ENCODE peak calls at places on chromosome 19, in eight cellular contexts. One of them, this sample, is unnamed.

GRCh38 chr19:10517361-10517759 is at the start of gene S1PR5:
- DNase-seq in AG09319: no peak
- DNase-seq in SK-N-SH: peak
- DNase-seq in heart left ventricle: peak
- DNase-seq in iris pigment epithelial cell: no peak
- DNase-seq in mucosa of descending colon: no peak
- DNase-seq in naive thymus-derived CD8-positive, alpha-beta T cell: peak
- DNase-seq in ovary: no peak
- DNase-seq in this sample: no peak

GRCh38 chr19:55479045-55479444 is 2.6 kb downstream of the ZNF628 start:
- DNase-seq in AG09319: no peak
- DNase-seq in SK-N-SH: no peak
- DNase-seq in mucosa of descending colon: no peak
- DNase-seq in naive thymus-derived CD8-positive, alpha-beta T cell: no peak
- DNase-seq in iris pigment epithelial cell: no peak
- DNase-seq in heart left ventricle: peak
- DNase-seq in ovary: no peak
- DNase-seq in this sample: no peak

GRCh38 chr19:23554548-23554947 is 132.5 kb downstream of the ZNF675 start:
- DNase-seq in ovary: no peak
- DNase-seq in mucosa of descending colon: no peak
- DNase-seq in iris pigment epithelial cell: no peak
- DNase-seq in SK-N-SH: no peak
- DNase-seq in heart left ventricle: no peak
- DNase-seq in naive thymus-derived CD8-positive, alpha-beta T cell: no peak
- DNase-seq in AG09319: no peak
- DNase-seq in this sample: peak

GRCh38 chr19:48466571-48467325 is 2.4 kb upstream of the CYTH2 start:
- DNase-seq in iris pigment epithelial cell: peak
- DNase-seq in mucosa of descending colon: no peak
- DNase-seq in AG09319: no peak
- DNase-seq in heart left ventricle: no peak
- DNase-seq in SK-N-SH: peak
- DNase-seq in naive thymus-derived CD8-positive, alpha-beta T cell: no peak
- DNase-seq in ovary: no peak
- DNase-seq in this sample: no peak

GRCh38 chr19:38683393-38684077 is 36.1 kb downstream of the ACTN4 start:
- DNase-seq in SK-N-SH: no peak
- DNase-seq in iris pigment epithelial cell: peak
- DNase-seq in AG09319: no peak
- DNase-seq in mucosa of descending colon: peak
- DNase-seq in heart left ventricle: peak
- DNase-seq in ovary: peak
- DNase-seq in naive thymus-derived CD8-positive, alpha-beta T cell: no peak
- DNase-seq in this sample: peak

GRCh38 chr19:45492627-45493470 is 4.0 kb downstream of the RTN2 start:
- DNase-seq in naive thymus-derived CD8-positive, alpha-beta T cell: no peak
- DNase-seq in AG09319: peak
- DNase-seq in ovary: no peak
- DNase-seq in SK-N-SH: peak
- DNase-seq in heart left ventricle: peak
- DNase-seq in mucosa of descending colon: peak
- DNase-seq in iris pigment epithelial cell: peak
- DNase-seq in this sample: peak

GRCh38 chr19:21022996-21023395 is 2.5 kb downstream of the ZNF430 start:
- DNase-seq in naive thymus-derived CD8-positive, alpha-beta T cell: no peak
- DNase-seq in ovary: no peak
- DNase-seq in AG09319: no peak
- DNase-seq in mucosa of descending colon: no peak
- DNase-seq in SK-N-SH: no peak
- DNase-seq in heart left ventricle: no peak
- DNase-seq in iris pigment epithelial cell: peak
- DNase-seq in this sample: peak

GRCh38 chr19:30479231-30479630 is 107.0 kb downstream of the ZNF536 start:
- DNase-seq in naive thymus-derived CD8-positive, alpha-beta T cell: no peak
- DNase-seq in AG09319: peak
- DNase-seq in iris pigment epithelial cell: no peak
- DNase-seq in heart left ventricle: peak
- DNase-seq in ovary: no peak
- DNase-seq in SK-N-SH: peak
- DNase-seq in mucosa of descending colon: peak
- DNase-seq in this sample: no peak

GRCh38 chr19:45852941-45853340 is 10.0 kb downstream of the SYMPK start:
- DNase-seq in AG09319: no peak
- DNase-seq in naive thymus-derived CD8-positive, alpha-beta T cell: no peak
- DNase-seq in mucosa of descending colon: no peak
- DNase-seq in iris pigment epithelial cell: no peak
- DNase-seq in ovary: no peak
- DNase-seq in heart left ventricle: no peak
- DNase-seq in SK-N-SH: no peak
- DNase-seq in this sample: no peak

GRCh38 chr19:17035842-17036424 is 9.3 kb upstream of the CPAMD8 start:
- DNase-seq in naive thymus-derived CD8-positive, alpha-beta T cell: no peak
- DNase-seq in SK-N-SH: no peak
- DNase-seq in iris pigment epithelial cell: no peak
- DNase-seq in ovary: no peak
- DNase-seq in mucosa of descending colon: peak
- DNase-seq in AG09319: no peak
- DNase-seq in heart left ventricle: no peak
- DNase-seq in this sample: peak

GRCh38 chr19:17830567-17831418 is 9.5 kb upstream of the INSL3 start:
- DNase-seq in naive thymus-derived CD8-positive, alpha-beta T cell: no peak
- DNase-seq in heart left ventricle: peak
- DNase-seq in iris pigment epithelial cell: peak
- DNase-seq in ovary: peak
- DNase-seq in AG09319: no peak
- DNase-seq in SK-N-SH: peak
- DNase-seq in mucosa of descending colon: peak
- DNase-seq in this sample: peak